ENCODE peak calls at places on chromosomes 5 and 9, in nine cellular contexts. M, S, U, I, Q, A, X, Y and Z are unnamed samples.
A peak's percentile ranks its signal among the peaks of the same experiment; 100 is the strongest.

GRCh38 chr9:14428781-14429230 is 114.9 kb upstream of the NFIB start:
- DNase-seq in M (peak; percentile 51), S (peak; percentile 58), U (peak; percentile 72), I (peak; percentile 70), Q (peak; percentile 66), A (peak; percentile 40), X (peak; percentile 81), Y (peak; percentile 74), Z (no peak)

GRCh38 chr5:151758141-151758429 is 346 bp downstream of the ATOX1 start:
- DNase-seq in M (no peak), S (no peak), U (no peak), I (no peak), Q (no peak), A (no peak), X (peak; percentile 71), Y (peak; percentile 58), Z (peak; percentile 37)

GRCh38 chr5:67986761-67987160 is 228.8 kb upstream of the PIK3R1 start:
- DNase-seq in M (no peak), S (no peak), U (no peak), I (no peak), Q (no peak), A (no peak), X (no peak), Y (no peak), Z (no peak)

GRCh38 chr9:124342946-124343485 is 72.2 kb downstream of the PSMB7 start:
- DNase-seq in M (peak; percentile 43), S (peak; percentile 34), U (peak; percentile 77), I (peak; percentile 76), Q (no peak), A (peak; percentile 44), X (peak; percentile 89), Y (no peak), Z (peak; percentile 84)

GRCh38 chr9:78866228-78867132 is 569.6 kb downstream of the PSAT1 start:
- DNase-seq in M (no peak), S (no peak), U (no peak), I (no peak), Q (no peak), A (no peak), X (no peak), Y (no peak), Z (no peak)

GRCh38 chr9:115234094-115234493 is 116.1 kb upstream of the TNC start:
- DNase-seq in M (peak; percentile 41), S (no peak), U (no peak), I (no peak), Q (no peak), A (peak; percentile 55), X (no peak), Y (no peak), Z (no peak)

GRCh38 chr5:112917453-112918005 is 4.5 kb downstream of the REEP5 start:
- DNase-seq in M (no peak), S (no peak), U (no peak), I (no peak), Q (no peak), A (no peak), X (no peak), Y (peak; percentile 58), Z (no peak)

GRCh38 chr5:90558344-90559192 is at the start of gene ADGRV1:
- DNase-seq in M (no peak), S (no peak), U (peak; percentile 34), I (peak; percentile 37), Q (peak; percentile 93), A (peak; percentile 76), X (no peak), Y (peak; percentile 33), Z (peak; percentile 92)

GRCh38 chr5:61966558-61966957 is 339.4 kb upstream of the KIF2A start:
- DNase-seq in M (no peak), S (no peak), U (no peak), I (no peak), Q (no peak), A (no peak), X (no peak), Y (no peak), Z (no peak)

GRCh38 chr5:135269224-135269623 is 129.8 kb downstream of the MACROH2A1 start:
- DNase-seq in M (no peak), S (no peak), U (no peak), I (no peak), Q (no peak), A (no peak), X (no peak), Y (no peak), Z (no peak)

GRCh38 chr9:114205171-114206015 is 50.1 kb downstream of the COL27A1 start:
- DNase-seq in M (no peak), S (no peak), U (no peak), I (no peak), Q (no peak), A (peak; percentile 62), X (no peak), Y (no peak), Z (no peak)

GRCh38 chr5:18527017-18527416 is 892.8 kb downstream of the TAF11L14 start:
- DNase-seq in M (no peak), S (no peak), U (no peak), I (no peak), Q (no peak), A (no peak), X (no peak), Y (no peak), Z (no peak)

GRCh38 chr5:77103457-77103856 is 16.4 kb upstream of the ZBED3 start:
- DNase-seq in M (no peak), S (no peak), U (no peak), I (peak; percentile 29), Q (no peak), A (no peak), X (no peak), Y (no peak), Z (no peak)

GRCh38 chr9:136785956-136786355 is 5.2 kb upstream of the TMEM141 start:
- DNase-seq in M (no peak), S (no peak), U (no peak), I (no peak), Q (no peak), A (no peak), X (no peak), Y (no peak), Z (no peak)

GRCh38 chr5:457195-457961 is 14.4 kb downstream of the EXOC3 start:
- DNase-seq in M (no peak), S (no peak), U (peak; percentile 12), I (no peak), Q (no peak), A (no peak), X (peak; percentile 44), Y (no peak), Z (peak; percentile 41)

GRCh38 chr5:169300468-169301385 is at the start of gene SLIT3:
- DNase-seq in M (peak; percentile 55), S (peak; percentile 35), U (peak; percentile 84), I (peak; percentile 88), Q (peak; percentile 47), A (peak; percentile 56), X (peak; percentile 94), Y (no peak), Z (peak; percentile 88)

GRCh38 chr5:178074266-178074952 is 38.9 kb upstream of the N4BP3 start:
- DNase-seq in M (no peak), S (no peak), U (no peak), I (no peak), Q (no peak), A (no peak), X (no peak), Y (peak; percentile 28), Z (no peak)
- TF ChIP-seq POLR2A in M (no peak), S (no peak), U (no peak), I (no peak), Q (no peak), A (no peak), X (no peak), Y (no peak), Z (no peak)

DNA sequence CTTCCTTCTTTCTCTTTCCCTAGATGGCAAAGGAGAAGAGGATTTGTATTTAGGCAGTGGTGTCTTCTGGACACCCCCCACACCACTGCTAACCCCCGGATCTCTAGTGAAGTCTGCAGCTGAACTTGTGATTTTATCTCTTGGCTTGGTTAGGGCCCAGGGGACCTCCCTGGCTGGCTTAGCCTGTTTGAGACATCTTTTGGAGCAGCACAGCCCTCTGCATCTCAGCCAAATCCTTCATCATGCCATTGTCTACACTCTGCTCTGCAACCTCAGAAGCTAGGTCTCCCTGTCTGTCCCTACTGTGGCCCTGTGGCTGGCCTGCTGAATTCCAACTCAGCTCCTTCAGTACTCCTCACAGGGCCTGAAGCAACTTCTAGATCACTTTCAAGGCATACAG is 81.7 kb downstream of the MUSK start:
- DNase-seq in M (peak; percentile 70), S (peak; percentile 49), U (no peak), I (peak; percentile 72), Q (peak; percentile 22), A (no peak), X (peak; percentile 81), Y (no peak), Z (no peak)
- TF ChIP-seq POLR2A in M (no peak), S (no peak), U (no peak), I (no peak), Q (no peak), A (no peak), X (no peak), Y (no peak), Z (no peak)

DNA sequence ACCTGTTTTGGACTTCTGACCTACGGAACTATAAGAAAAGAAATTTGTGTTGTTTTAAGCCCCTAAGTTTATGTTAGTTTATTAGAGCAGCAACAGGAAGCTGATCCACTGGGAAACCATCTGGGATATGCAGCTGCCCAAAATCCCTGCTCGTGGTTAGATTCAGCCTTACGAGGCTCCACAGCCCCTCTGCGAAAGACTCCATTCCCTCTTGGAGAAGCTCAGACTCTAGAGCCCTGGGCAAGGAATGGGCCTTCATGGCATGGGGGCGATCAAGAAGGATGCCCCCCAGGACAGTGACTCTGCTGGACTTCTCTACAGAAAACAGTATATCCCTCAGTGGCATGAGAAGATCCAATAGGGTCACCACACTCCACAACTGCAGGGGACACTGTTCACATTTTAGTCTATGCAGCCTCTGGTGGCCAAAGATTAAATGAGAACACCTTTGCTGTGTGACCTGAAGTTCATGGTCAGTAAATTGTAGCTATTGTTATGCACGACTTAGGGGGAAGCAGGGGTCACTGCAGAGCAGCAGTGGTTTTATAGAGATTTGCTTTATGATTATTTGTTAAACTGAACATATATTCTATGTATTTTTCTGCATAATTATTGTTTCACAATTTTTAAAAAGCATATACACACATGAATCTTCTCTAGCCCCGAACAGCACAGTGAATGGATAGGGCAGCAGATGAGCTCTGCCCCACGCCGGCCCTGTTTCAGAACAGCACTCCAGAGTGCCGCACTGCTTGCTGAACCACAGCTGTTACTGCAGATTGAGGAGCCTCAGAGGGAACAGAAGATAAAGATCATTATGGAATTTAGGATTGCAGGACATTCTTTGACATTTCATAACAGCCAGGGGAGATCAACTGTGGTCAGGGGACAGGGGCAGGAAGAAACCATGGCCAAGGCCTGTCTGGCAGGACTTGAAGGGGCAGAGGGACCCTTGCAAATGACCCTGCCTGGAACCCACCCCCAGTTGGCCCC is 20.9 kb downstream of the IRF1 start:
- DNase-seq in M (no peak), S (no peak), U (no peak), I (peak; percentile 20), Q (peak; percentile 6), A (no peak), X (peak; percentile 54), Y (no peak), Z (no peak)
- TF ChIP-seq POLR2A in M (no peak), S (no peak), U (no peak), I (no peak), Q (no peak), A (no peak), X (no peak), Y (no peak), Z (no peak)

DNA sequence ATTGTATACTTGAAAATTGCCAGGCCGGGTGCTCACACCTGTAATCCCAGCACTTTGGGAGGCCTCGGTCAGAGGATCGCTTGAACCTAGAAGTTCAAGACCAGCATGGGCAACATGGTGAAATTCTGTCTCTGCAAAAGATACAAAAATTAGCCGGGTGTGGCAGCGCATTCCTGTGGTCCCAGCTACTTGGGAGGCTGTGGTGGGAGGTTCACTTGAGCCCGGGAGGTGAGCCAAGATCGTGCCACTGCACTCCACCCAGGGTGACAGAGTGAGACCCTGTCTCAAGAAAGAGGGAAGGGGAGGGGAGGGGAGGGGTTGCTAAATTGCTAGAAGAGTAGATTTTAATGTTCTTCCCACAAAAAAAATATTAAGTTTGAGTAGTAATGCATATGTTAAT is 53.2 kb downstream of the FNBP1 start:
- DNase-seq in M (no peak), S (peak; percentile 34), U (no peak), I (no peak), Q (no peak), A (no peak), X (peak; percentile 47), Y (no peak), Z (no peak)
- TF ChIP-seq POLR2A in M (no peak), S (no peak), U (no peak), I (no peak), Q (no peak), A (no peak), X (no peak), Y (no peak), Z (no peak)